ENCODE peak calls at places on chromosomes 12 and 14, in six cellular contexts. H is heart left ventricle, W is HFFc6, S is B cell, J is cardiac fibroblast, P is A549. Z is an unnamed sample.

GRCh38 chr12:54139030-54139429 is 49.8 kb downstream of the SMUG1 start:
- DNase-seq in H (no peak), W (no peak), S (no peak), J (no peak), P (no peak), Z (no peak)

GRCh38 chr12:28974166-28974565 is 174.9 kb upstream of the FAR2 start:
- DNase-seq in H (no peak), W (no peak), S (no peak), J (peak), P (no peak), Z (no peak)

GRCh38 chr14:50882932-50883826 is 11.3 kb downstream of the ABHD12B start:
- DNase-seq in H (no peak), W (no peak), S (no peak), J (no peak), P (no peak), Z (peak)

GRCh38 chr12:122081697-122082221 is 3.2 kb downstream of the MLXIP start:
- DNase-seq in H (peak), W (peak), S (peak), J (peak), P (no peak), Z (no peak)

GRCh38 chr12:76636141-76636692 is 76.6 kb upstream of the OSBPL8 start:
- DNase-seq in H (no peak), W (no peak), S (no peak), J (peak), P (no peak), Z (peak)

GRCh38 chr12:121581681-121582439 is 1.0 kb upstream of the KDM2B start:
- DNase-seq in H (peak), W (peak), S (no peak), J (peak), P (no peak), Z (no peak)

GRCh38 chr14:105914738-105915385 is 388.5 kb downstream of the TMEM121 start:
- DNase-seq in H (no peak), W (no peak), S (no peak), J (no peak), P (no peak), Z (no peak)

GRCh38 chr12:66612053-66612775 is 66.7 kb downstream of the GRIP1 start:
- DNase-seq in H (no peak), W (no peak), S (no peak), J (no peak), P (no peak), Z (no peak)

GRCh38 chr12:104669851-104670337 is 213.1 kb downstream of the CHST11 start:
- DNase-seq in H (peak), W (no peak), S (peak), J (peak), P (no peak), Z (no peak)
- TF ChIP-seq CTCF in H (no peak), W (no peak), S (no peak), J (no peak), P (no peak), Z (no peak)

DNA sequence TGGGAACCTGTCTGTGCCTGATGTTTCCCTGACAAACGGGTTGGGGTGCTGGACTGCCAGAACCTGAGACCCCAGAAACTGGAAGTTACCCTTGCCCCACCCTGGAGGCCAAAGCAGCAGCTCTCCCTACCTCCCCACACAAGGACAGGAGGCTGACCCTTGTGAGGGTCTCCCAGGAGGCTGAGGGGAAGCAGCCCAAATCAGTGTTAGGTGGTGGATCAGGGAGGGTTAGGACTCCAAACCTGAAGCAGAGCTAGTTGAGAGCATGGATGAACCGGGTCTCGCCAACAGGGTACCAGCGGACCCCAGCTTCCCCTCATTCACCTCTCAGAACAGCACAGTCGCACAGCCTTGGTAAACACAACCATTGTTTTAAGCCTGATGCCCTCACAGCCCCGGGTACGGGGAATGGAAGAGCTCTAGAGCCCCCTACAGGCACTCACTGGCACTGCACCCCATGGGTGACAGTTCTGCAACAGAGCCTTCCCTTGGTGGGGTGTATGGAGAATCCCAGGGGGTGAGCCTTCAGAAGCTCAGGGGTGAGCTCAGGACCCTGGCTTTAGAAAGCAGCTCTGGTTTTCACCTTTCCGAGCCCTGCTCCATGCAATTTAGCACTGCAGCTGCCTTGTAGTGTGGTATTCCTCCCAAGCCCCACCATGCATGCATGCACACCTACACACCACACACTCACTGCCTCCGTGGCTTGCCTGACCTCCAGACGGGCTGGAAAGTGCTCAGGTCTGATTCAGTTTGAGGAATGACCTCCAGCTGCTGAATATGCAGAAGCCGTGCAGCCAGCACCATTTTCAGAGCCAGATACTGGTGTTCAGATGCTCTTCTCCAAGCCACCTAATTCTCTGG is 11.2 kb downstream of the ESRRB start:
- DNase-seq in H (peak), W (peak), S (peak), J (peak), P (peak), Z (peak)
- TF ChIP-seq CTCF in H (peak), W (peak), S (peak), J (peak), P (peak), Z (peak)

GRCh38 chr12:70366581-70367267 is 634 bp downstream of the KCNMB4 start:
- DNase-seq in H (peak), W (no peak), S (peak), J (peak), P (peak), Z (peak)
- TF ChIP-seq CTCF in H (no peak), W (no peak), S (no peak), J (no peak), P (no peak), Z (no peak)

GRCh38 chr14:101235042-101235871 is 326.0 kb upstream of the DIO3 start:
- DNase-seq in H (peak), W (peak), S (no peak), J (peak), P (peak), Z (peak)
- TF ChIP-seq CTCF in H (peak), W (peak), S (peak), J (peak), P (peak), Z (peak)

DNA sequence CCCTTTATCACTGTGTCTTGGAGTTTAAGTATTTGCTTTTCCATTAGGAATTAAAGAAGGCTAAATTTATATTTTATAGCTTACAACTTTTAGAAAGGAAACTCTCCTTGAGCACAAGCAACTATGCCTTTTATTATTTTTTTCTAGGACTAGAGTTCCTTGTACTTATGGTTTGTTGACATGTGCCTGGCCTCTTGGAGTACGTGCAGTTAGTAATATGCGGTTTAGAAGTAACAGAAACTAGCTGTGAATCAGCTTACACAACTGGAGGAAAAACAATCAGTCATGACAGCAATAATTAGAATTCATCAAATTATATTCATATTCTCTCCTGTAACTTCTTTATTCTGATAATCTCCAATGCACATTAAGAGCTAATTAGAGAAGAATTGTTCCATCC is 428.7 kb downstream of the AEBP2 start:
- DNase-seq in H (no peak), W (no peak), S (no peak), J (no peak), P (no peak), Z (no peak)
- TF ChIP-seq CTCF in H (no peak), W (no peak), S (no peak), J (no peak), P (no peak), Z (no peak)

GRCh38 chr12:125329239-125330238 is 264.3 kb downstream of the AACS start:
- DNase-seq in H (no peak), W (no peak), S (no peak), J (peak), P (no peak), Z (no peak)
- TF ChIP-seq CTCF in H (no peak), W (no peak), S (no peak), J (no peak), P (no peak), Z (no peak)

DNA sequence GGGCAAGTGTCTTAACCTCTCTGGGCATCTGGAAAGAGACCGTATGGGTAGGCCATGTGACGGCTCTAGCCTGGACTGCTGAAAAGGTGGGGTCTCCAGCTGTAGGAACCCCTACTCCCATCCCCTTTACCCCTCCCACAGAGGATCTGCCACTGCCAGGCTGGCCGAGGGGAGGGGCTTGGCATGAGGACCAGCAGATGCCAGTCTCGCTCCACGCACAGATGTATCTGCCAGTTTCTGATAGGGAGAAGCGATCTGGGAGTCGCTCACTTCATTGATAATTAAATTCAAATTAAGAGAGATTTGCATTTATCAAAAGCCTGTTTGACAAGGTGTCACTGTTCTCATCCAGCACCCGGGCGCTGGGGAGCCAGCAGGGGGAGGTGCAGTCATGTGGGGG is 217.6 kb upstream of the MYL2 start:
- DNase-seq in H (no peak), W (no peak), S (no peak), J (no peak), P (no peak), Z (no peak)
- TF ChIP-seq CTCF in H (no peak), W (no peak), S (no peak), J (no peak), P (no peak), Z (no peak)

Z was measured in Calu3.